ENCODE peak calls at places on chromosomes 7 and 10, in seven cellular contexts. G is ovary, D is H1, U is Peyer's patch, A is stomach, Z is endothelial cell of umbilical vein, F is spleen. W is an unnamed sample. For H3K9me3, the result is how much of the 10 kb centered on the place peaks cover.

GRCh38 chr10:113679463-113680171 is at the start of gene CASP7:
- DNase-seq in G (peak), D (peak), U (peak), A (peak), Z (peak), F (peak), W (no peak)

GRCh38 chr7:13992621-13992982 is 3.1 kb upstream of the ETV1 start:
- DNase-seq in G (no peak), D (no peak), U (no peak), A (no peak), Z (no peak), F (no peak), W (no peak)

GRCh38 chr7:17140421-17140820 is 158.0 kb upstream of the AHR start:
- DNase-seq in G (no peak), D (no peak), U (no peak), A (no peak), Z (no peak), F (no peak), W (no peak)

GRCh38 chr10:93235686-93236085 is 162.0 kb downstream of the CYP26A1 start:
- DNase-seq in G (no peak), D (no peak), U (no peak), A (no peak), Z (no peak), F (no peak), W (no peak)

GRCh38 chr7:55308186-55308929 is 56.8 kb upstream of the LANCL2 start:
- DNase-seq in G (no peak), D (no peak), U (no peak), A (no peak), Z (no peak), F (no peak), W (no peak)

GRCh38 chr7:47624660-47625059 is 42.7 kb upstream of the TNS3 start:
- DNase-seq in G (no peak), D (no peak), U (no peak), A (no peak), Z (no peak), F (no peak), W (no peak)

GRCh38 chr7:70638381-70639128 is 493.4 kb upstream of the GALNT17 start:
- DNase-seq in G (no peak), D (no peak), U (no peak), A (no peak), Z (no peak), F (no peak), W (no peak)

GRCh38 chr10:15817407-15818046 is 42.8 kb downstream of the MINDY3 start:
- DNase-seq in G (no peak), D (no peak), U (no peak), A (no peak), Z (no peak), F (no peak), W (no peak)

GRCh38 chr7:136056827-136057226 is 79.7 kb upstream of the MTPN start:
- DNase-seq in G (no peak), D (no peak), U (no peak), A (no peak), Z (no peak), F (no peak), W (no peak)

GRCh38 chr7:108525327-108525984 is 479 bp downstream of the PNPLA8 start:
- DNase-seq in G (no peak), D (no peak), U (no peak), A (no peak), Z (peak), F (no peak), W (no peak)

GRCh38 chr10:55232553-55232952 is 431.5 kb upstream of the PCDH15 start:
- DNase-seq in G (no peak), D (no peak), U (no peak), A (no peak), Z (no peak), F (no peak), W (no peak)

GRCh38 chr10:104642311-104643022 is 1.4 kb downstream of the SORCS3 start:
- DNase-seq in G (peak), D (peak), U (no peak), A (no peak), Z (no peak), F (no peak), W (no peak)

GRCh38 chr7:95715274-95715673 is 57.1 kb upstream of the DYNC1I1 start:
- DNase-seq in G (no peak), D (no peak), U (no peak), A (no peak), Z (no peak), F (no peak), W (no peak)

GRCh38 chr10:116143673-116144072 is 129.3 kb downstream of the GFRA1 start:
- DNase-seq in G (no peak), D (no peak), U (no peak), A (no peak), Z (no peak), F (no peak), W (no peak)

GRCh38 chr7:44849277-44850210 is 1.7 kb upstream of the H2AZ2 start:
- DNase-seq in G (no peak), D (no peak), U (no peak), A (no peak), Z (no peak), F (no peak), W (no peak)

GRCh38 chr7:131935180-131935579 is 378.8 kb upstream of the PODXL start:
- DNase-seq in G (no peak), D (no peak), U (no peak), A (no peak), Z (no peak), F (no peak), W (no peak)

GRCh38 chr7:132251327-132251659 is 325.0 kb downstream of the PLXNA4 start:
- DNase-seq in G (peak), D (no peak), U (no peak), A (peak), Z (no peak), F (no peak), W (no peak)

GRCh38 chr7:116325517-116325916 is 115.2 kb downstream of the TES start:
- DNase-seq in G (no peak), D (no peak), U (no peak), A (no peak), Z (peak), F (no peak), W (no peak)

GRCh38 chr7:6700793-6701192 is 6.0 kb downstream of the ZNF12 start:
- DNase-seq in G (no peak), D (no peak), U (no peak), A (no peak), Z (no peak), F (no peak), W (no peak)

GRCh38 chr7:101563933-101564777 is 64.9 kb downstream of the MYL10 start:
- DNase-seq in G (no peak), D (no peak), U (no peak), A (no peak), Z (no peak), F (no peak), W (no peak)

GRCh38 chr7:22858640-22859561 is 36.3 kb upstream of the TOMM7 start:
- DNase-seq in G (no peak), D (no peak), U (no peak), A (no peak), Z (peak), F (no peak), W (no peak)
- TF ChIP-seq POLR2A in G (no peak), D (peak), U (no peak), A (no peak), Z (peak), F (no peak), W (no peak)

GRCh38 chr7:50655490-50655889 is 90.3 kb upstream of the DDC start:
- DNase-seq in G (no peak), D (no peak), U (no peak), A (no peak), Z (no peak), F (no peak), W (no peak)
- H3K27ac ChIP-seq in G (no peak), D (no peak), U (peak), A (peak), Z (no peak), F (peak), W (peak)

DNA sequence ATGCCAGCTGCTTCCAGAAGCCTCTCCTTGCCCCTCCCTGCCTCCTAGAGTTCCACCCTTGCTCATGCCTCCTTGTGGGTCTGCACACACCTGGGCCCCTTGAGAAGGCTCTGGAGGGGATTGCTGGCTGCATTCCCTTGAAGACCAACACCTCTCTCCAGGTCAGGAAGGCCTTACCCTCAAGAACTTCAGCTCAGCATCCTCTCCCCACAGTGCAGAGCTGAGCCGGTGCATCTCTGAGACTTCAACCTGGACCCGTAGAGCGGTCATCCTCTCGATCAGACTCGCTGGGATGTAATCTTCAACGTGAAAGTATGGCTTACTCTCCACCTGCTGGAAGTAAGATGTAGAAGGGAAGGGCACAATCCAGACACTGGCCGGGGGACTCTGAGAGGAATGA is 62.7 kb downstream of the FRMPD2 start:
- DNase-seq in G (no peak), D (no peak), U (no peak), A (no peak), Z (no peak), F (no peak), W (no peak)
- H3K9me3 ChIP-seq in G (under half), D (under half), U (under half), A (under half), Z (under half), F (under half), W (under half)

GRCh38 chr10:50621981-50622496 is 1.7 kb downstream of the SGMS1 start:
- DNase-seq in G (peak), D (peak), U (peak), A (peak), Z (peak), F (peak), W (peak)

GRCh38 chr10:50622497-50623298 is 1.1 kb downstream of the SGMS1 start:
- DNase-seq in G (peak), D (no peak), U (peak), A (peak), Z (peak), F (peak), W (peak)

GRCh38 chr10:50624154-50624865 is 554 bp upstream of the SGMS1 start:
- DNase-seq in G (peak), D (peak), U (peak), A (peak), Z (peak), F (peak), W (peak)

GRCh38 chr10:50624866-50625491 is 1.2 kb upstream of the SGMS1 start:
- DNase-seq in G (no peak), D (no peak), U (peak), A (peak), Z (peak), F (no peak), W (peak)

DNA sequence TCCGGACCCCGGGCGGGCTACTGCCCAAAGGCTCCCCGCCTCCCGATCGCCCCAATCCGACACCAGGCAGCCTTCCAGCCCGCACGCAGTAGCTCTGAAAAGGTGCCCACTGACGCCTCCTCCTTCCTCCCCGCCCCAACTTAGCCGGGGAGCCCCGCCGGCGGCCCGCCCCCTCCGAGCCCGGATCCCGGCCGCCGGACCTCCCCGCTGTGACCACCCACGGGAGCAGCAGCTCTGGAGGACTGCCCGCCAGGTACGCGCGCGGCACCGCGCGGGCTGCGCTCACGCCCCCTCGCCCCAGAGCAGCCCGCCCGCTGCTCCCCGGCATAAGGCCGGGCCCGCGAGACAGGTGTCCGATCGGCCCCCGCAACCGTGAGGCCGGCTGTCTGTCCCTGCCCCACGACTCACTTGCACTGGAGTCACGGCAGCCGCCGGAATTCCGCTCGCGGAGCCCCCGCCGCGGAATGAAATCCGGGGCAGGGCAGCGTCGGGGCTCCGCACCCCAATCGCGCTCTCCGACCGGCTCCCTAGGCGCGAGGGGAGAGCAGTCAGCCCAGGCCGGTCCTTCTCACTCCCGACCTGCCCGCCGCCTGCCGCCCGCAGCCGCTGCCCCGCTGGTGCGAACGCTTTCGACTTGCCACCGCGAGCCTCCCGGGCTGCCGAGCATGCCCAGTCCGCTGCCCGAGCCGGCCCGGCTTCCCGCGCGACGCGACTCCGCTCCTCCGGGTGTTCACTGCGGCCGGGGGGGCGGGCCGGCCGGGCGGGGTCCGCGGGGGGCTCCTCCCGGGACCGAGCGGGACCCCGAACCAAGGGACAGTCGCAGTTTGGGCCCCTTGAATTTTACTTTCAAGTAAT is at the start of gene SGMS1:
- DNase-seq in G (peak), D (peak), U (peak), A (peak), Z (peak), F (peak), W (peak)
- TF ChIP-seq POLR2A in G (peak), D (no peak), U (peak), A (no peak), Z (no peak), F (peak), W (no peak)

DNA sequence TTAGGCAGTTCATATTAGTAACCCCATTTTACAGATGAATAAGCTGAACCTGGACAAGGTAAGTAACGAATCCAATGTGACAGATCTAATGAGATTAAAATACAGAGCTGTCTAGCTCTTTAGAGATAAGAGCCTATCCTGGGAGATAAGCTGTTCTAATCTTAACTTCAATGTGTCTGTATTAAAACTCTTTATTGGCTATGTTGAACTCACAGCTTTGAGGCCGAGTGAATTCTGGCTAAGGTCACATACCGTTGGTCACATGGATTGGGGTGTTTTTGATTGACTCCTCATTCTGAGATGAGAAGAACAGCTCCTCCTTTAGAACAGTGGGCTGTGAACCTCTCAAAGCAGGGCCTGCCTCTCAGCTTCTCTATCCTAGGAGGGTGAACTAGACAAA is 113.4 kb upstream of the EEPD1 start:
- DNase-seq in G (no peak), D (no peak), U (no peak), A (no peak), Z (no peak), F (no peak), W (no peak)
- H3K27ac ChIP-seq in G (no peak), D (no peak), U (no peak), A (no peak), Z (no peak), F (peak), W (no peak)

GRCh38 chr7:18250133-18250532 is 222.5 kb upstream of the PRPS1L1 start:
- DNase-seq in G (no peak), D (no peak), U (no peak), A (no peak), Z (no peak), F (no peak), W (no peak)
- H3K9me3 ChIP-seq in G (under half), D (under half), U (under half), A (under half), Z (under half), F (half or more), W (under half)

GRCh38 chr10:32346551-32347362 is at the start of gene EPC1:
- DNase-seq in G (peak), D (peak), U (peak), A (peak), Z (peak), F (peak), W (peak)
- TF ChIP-seq POLR2A in G (peak), D (peak), U (peak), A (peak), Z (peak), F (peak), W (no peak)

DNA sequence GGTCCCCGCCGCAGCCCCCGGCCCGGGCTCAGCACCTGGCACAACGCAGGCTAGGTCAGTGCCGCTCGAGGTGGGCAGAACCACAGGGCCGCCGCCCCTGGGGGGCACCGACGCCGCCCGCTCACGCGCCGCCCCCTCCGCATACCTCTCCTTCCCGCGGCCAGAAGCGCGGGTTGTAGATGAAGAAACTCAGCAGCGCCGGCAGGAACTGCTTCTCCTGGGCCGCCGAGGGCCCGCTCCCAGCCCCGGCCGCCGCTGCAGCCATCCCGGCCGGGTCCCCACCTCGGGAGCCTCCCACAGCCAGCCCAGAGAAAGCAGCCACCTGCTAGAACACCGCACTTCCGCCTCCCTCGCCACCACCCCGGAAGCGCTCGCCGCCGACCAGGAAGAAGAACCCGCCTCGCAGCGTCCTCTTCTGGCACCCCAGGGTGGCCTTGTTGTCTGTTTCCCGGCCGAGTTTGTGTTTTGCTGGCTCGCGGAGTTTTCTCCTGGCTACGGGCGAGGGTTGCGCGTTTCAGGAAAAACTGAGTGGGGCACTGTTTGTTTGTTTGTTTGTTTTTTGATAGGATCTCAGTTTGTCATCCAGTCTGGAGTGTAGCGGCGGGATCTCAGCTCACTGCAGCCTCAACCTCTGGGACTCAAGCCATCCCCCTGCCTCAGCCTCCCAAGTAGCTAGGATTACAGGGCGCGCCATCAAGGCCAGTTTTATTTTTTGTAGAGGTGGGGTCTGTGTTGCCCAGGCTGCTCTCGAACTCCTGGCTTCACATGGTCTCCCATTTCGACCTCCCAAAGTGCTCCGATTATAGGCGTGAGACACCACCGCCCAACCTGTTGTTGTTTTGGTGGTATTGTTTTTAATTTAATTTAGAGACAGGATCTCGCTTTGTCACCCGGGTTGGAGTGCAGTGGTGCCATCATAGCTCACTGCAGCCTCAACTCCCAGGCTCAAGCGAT is 17.7 kb downstream of the OCM2 start:
- DNase-seq in G (peak), D (peak), U (peak), A (peak), Z (peak), F (peak), W (peak)
- H3K27ac ChIP-seq in G (no peak), D (peak), U (peak), A (peak), Z (no peak), F (peak), W (peak)

GRCh38 chr10:133528296-133528844 is 1.2 kb downstream of the CYP2E1 start:
- DNase-seq in G (no peak), D (no peak), U (no peak), A (no peak), Z (no peak), F (no peak), W (no peak)

GRCh38 chr10:133527779-133528271 is 662 bp downstream of the CYP2E1 start:
- DNase-seq in G (no peak), D (no peak), U (no peak), A (peak), Z (no peak), F (no peak), W (no peak)

GRCh38 chr10:133528845-133529575 is 1.8 kb downstream of the CYP2E1 start:
- DNase-seq in G (no peak), D (no peak), U (no peak), A (peak), Z (no peak), F (no peak), W (no peak)

GRCh38 chr10:133530506-133530905 is 3.3 kb downstream of the CYP2E1 start:
- DNase-seq in G (no peak), D (no peak), U (no peak), A (no peak), Z (no peak), F (no peak), W (no peak)

DNA sequence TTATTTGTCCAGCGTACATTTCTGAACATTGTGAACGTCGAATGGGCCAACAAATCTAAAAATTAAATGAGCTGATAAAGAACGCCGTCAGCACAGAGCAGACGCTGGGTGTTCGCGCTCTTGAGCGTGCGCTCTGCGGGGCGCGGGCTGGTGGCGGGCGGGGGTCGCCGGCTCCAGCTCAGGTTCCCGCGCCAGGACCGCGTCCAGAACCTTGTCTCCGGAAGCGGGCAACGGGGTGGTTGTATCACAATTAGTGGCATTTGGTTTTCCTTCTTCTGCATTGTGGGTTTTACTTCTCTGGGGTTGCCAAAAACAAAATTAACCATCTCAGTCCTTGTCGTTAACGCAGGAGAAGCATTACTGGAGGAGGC is 2.4 kb downstream of the CYP2E1 start:
- DNase-seq in G (no peak), D (no peak), U (no peak), A (no peak), Z (no peak), F (no peak), W (no peak)
- H3K9me3 ChIP-seq in G (under half), D (half or more), U (under half), A (under half), Z (under half), F (under half), W (under half)

GRCh38 chr7:24968165-24968564 is 11.8 kb downstream of the OSBPL3 start:
- DNase-seq in G (no peak), D (no peak), U (no peak), A (no peak), Z (no peak), F (no peak), W (no peak)
- TF ChIP-seq POLR2A in G (no peak), D (no peak), U (no peak), A (no peak), Z (no peak), F (no peak), W (no peak)

W was measured in esophagus squamous epithelium.